ENCODE peak calls at places on chromosomes 1 and 21, in nine cellular contexts. One of them, this sample, is unnamed.

GRCh38 chr21:14523234-14523633 is 22.9 kb downstream of the SAMSN1 start:
- DNase-seq in putamen: no peak
- DNase-seq in CD4-positive, alpha-beta T cell: peak
- DNase-seq in caudate nucleus: no peak
- DNase-seq in HT1080: no peak
- DNase-seq in activated T-cell treated with anti-CD3 and anti-CD28 coated beads, Interleukin-2, amount 50 U/mL, for 72 hours: peak
- DNase-seq in NCI-H524: no peak
- DNase-seq in GM10248: peak
- DNase-seq in GM12865: peak
- DNase-seq in this sample: no peak

GRCh38 chr1:33377750-33378149 is 53.1 kb downstream of the PHC2 start:
- DNase-seq in activated T-cell treated with anti-CD3 and anti-CD28 coated beads, Interleukin-2, amount 50 U/mL, for 72 hours: no peak
- DNase-seq in caudate nucleus: no peak
- DNase-seq in putamen: no peak
- DNase-seq in NCI-H524: peak
- DNase-seq in GM12865: no peak
- DNase-seq in HT1080: no peak
- DNase-seq in CD4-positive, alpha-beta T cell: no peak
- DNase-seq in GM10248: no peak
- DNase-seq in this sample: no peak

GRCh38 chr1:182786223-182787001 is 3.2 kb upstream of the NPL start:
- DNase-seq in caudate nucleus: peak
- DNase-seq in NCI-H524: peak
- DNase-seq in putamen: peak
- DNase-seq in activated T-cell treated with anti-CD3 and anti-CD28 coated beads, Interleukin-2, amount 50 U/mL, for 72 hours: peak
- DNase-seq in CD4-positive, alpha-beta T cell: peak
- DNase-seq in HT1080: peak
- DNase-seq in GM10248: peak
- DNase-seq in GM12865: peak
- DNase-seq in this sample: no peak

GRCh38 chr1:214574598-214575411 is 23.4 kb upstream of the PTPN14 start:
- DNase-seq in caudate nucleus: no peak
- DNase-seq in GM12865: no peak
- DNase-seq in HT1080: no peak
- DNase-seq in CD4-positive, alpha-beta T cell: no peak
- DNase-seq in NCI-H524: no peak
- DNase-seq in GM10248: no peak
- DNase-seq in putamen: no peak
- DNase-seq in activated T-cell treated with anti-CD3 and anti-CD28 coated beads, Interleukin-2, amount 50 U/mL, for 72 hours: no peak
- DNase-seq in this sample: no peak

GRCh38 chr1:203480084-203480483 is 4.5 kb downstream of the PRELP start:
- DNase-seq in CD4-positive, alpha-beta T cell: no peak
- DNase-seq in putamen: no peak
- DNase-seq in activated T-cell treated with anti-CD3 and anti-CD28 coated beads, Interleukin-2, amount 50 U/mL, for 72 hours: no peak
- DNase-seq in GM12865: no peak
- DNase-seq in GM10248: no peak
- DNase-seq in HT1080: peak
- DNase-seq in caudate nucleus: no peak
- DNase-seq in NCI-H524: no peak
- DNase-seq in this sample: no peak

GRCh38 chr1:232463226-232463625 is 166.7 kb downstream of the SIPA1L2 start:
- DNase-seq in HT1080: no peak
- DNase-seq in putamen: no peak
- DNase-seq in CD4-positive, alpha-beta T cell: no peak
- DNase-seq in activated T-cell treated with anti-CD3 and anti-CD28 coated beads, Interleukin-2, amount 50 U/mL, for 72 hours: no peak
- DNase-seq in NCI-H524: peak
- DNase-seq in caudate nucleus: no peak
- DNase-seq in GM10248: no peak
- DNase-seq in GM12865: no peak
- DNase-seq in this sample: no peak

GRCh38 chr1:216750031-216750627 is 26.9 kb upstream of the ESRRG start:
- DNase-seq in caudate nucleus: peak
- DNase-seq in NCI-H524: peak
- DNase-seq in putamen: peak
- DNase-seq in GM10248: no peak
- DNase-seq in HT1080: peak
- DNase-seq in GM12865: peak
- DNase-seq in activated T-cell treated with anti-CD3 and anti-CD28 coated beads, Interleukin-2, amount 50 U/mL, for 72 hours: no peak
- DNase-seq in CD4-positive, alpha-beta T cell: no peak
- DNase-seq in this sample: peak

GRCh38 chr1:59446257-59446901 is 149.5 kb downstream of the FGGY start:
- DNase-seq in activated T-cell treated with anti-CD3 and anti-CD28 coated beads, Interleukin-2, amount 50 U/mL, for 72 hours: no peak
- DNase-seq in putamen: no peak
- DNase-seq in NCI-H524: no peak
- DNase-seq in GM10248: no peak
- DNase-seq in caudate nucleus: no peak
- DNase-seq in CD4-positive, alpha-beta T cell: no peak
- DNase-seq in GM12865: no peak
- DNase-seq in HT1080: peak
- DNase-seq in this sample: no peak

GRCh38 chr1:36415661-36416346 is 18.1 kb upstream of the LSM10 start:
- DNase-seq in caudate nucleus: no peak
- DNase-seq in NCI-H524: no peak
- DNase-seq in activated T-cell treated with anti-CD3 and anti-CD28 coated beads, Interleukin-2, amount 50 U/mL, for 72 hours: no peak
- DNase-seq in putamen: no peak
- DNase-seq in GM12865: no peak
- DNase-seq in CD4-positive, alpha-beta T cell: no peak
- DNase-seq in HT1080: no peak
- DNase-seq in GM10248: no peak
- DNase-seq in this sample: no peak

GRCh38 chr1:102588536-102588935 is 519.8 kb downstream of the COL11A1 start:
- DNase-seq in HT1080: no peak
- DNase-seq in CD4-positive, alpha-beta T cell: no peak
- DNase-seq in GM12865: no peak
- DNase-seq in NCI-H524: peak
- DNase-seq in activated T-cell treated with anti-CD3 and anti-CD28 coated beads, Interleukin-2, amount 50 U/mL, for 72 hours: no peak
- DNase-seq in putamen: no peak
- DNase-seq in GM10248: no peak
- DNase-seq in caudate nucleus: no peak
- DNase-seq in this sample: no peak

GRCh38 chr1:229874150-229874549 is 192.9 kb upstream of the GALNT2 start:
- DNase-seq in activated T-cell treated with anti-CD3 and anti-CD28 coated beads, Interleukin-2, amount 50 U/mL, for 72 hours: no peak
- DNase-seq in NCI-H524: no peak
- DNase-seq in GM10248: no peak
- DNase-seq in caudate nucleus: no peak
- DNase-seq in HT1080: peak
- DNase-seq in CD4-positive, alpha-beta T cell: no peak
- DNase-seq in putamen: no peak
- DNase-seq in GM12865: no peak
- DNase-seq in this sample: no peak

This sample was measured in nucleus accumbens.